ENCODE peak calls at places on chromosomes 11 and 22, in five cellular contexts. N, T, F, E and M are unnamed samples.

GRCh38 chr11:44949160-44950035 is 1.3 kb downstream of the TP53I11 start:
- DNase-seq in N (peak; percentile 68), T (no peak), F (peak; percentile 74), E (peak; percentile 30), M (no peak)

GRCh38 chr11:104124979-104125378 is 39.0 kb downstream of the PDGFD start:
- DNase-seq in N (no peak), T (no peak), F (no peak), E (no peak), M (no peak)

GRCh38 chr22:47411006-47411405 is 648.6 kb downstream of the TBC1D22A start:
- DNase-seq in N (no peak), T (no peak), F (peak; percentile 16), E (no peak), M (no peak)

GRCh38 chr11:43969543-43969942 is 27.1 kb downstream of the C11orf96 start:
- DNase-seq in N (no peak), T (no peak), F (no peak), E (no peak), M (no peak)

GRCh38 chr11:111886032-111886431 is 6.7 kb downstream of the CFAP68 start:
- DNase-seq in N (no peak), T (no peak), F (no peak), E (no peak), M (no peak)

GRCh38 chr11:125933030-125933813 is 12.6 kb upstream of the VSIG10L2 start:
- DNase-seq in N (no peak), T (no peak), F (no peak), E (no peak), M (no peak)

GRCh38 chr22:31829505-31829904 is 75.7 kb downstream of the DEPDC5 start:
- DNase-seq in N (no peak), T (peak; percentile 74), F (no peak), E (peak; percentile 91), M (peak; percentile 16)

GRCh38 chr11:66684635-66685034 is 6.9 kb upstream of the RBM4B start:
- DNase-seq in N (no peak), T (no peak), F (no peak), E (no peak), M (no peak)

GRCh38 chr11:61164610-61165424 is 3.6 kb upstream of the VPS37C start:
- DNase-seq in N (no peak), T (no peak), F (no peak), E (no peak), M (no peak)

GRCh38 chr11:59573216-59573615 is 42.4 kb downstream of the OSBP start:
- DNase-seq in N (no peak), T (peak; percentile 84), F (no peak), E (peak; percentile 90), M (peak; percentile 73)

GRCh38 chr22:31139866-31140716 is at the start of gene PLA2G3:
- DNase-seq in N (no peak), T (peak; percentile 16), F (peak; percentile 68), E (no peak), M (no peak)

GRCh38 chr11:91104237-91104636 is 881.4 kb upstream of the CHORDC1 start:
- DNase-seq in N (no peak), T (peak; percentile 43), F (no peak), E (peak; percentile 11), M (no peak)

GRCh38 chr11:102007567-102008437 is 39.4 kb upstream of the CFAP300 start:
- DNase-seq in N (peak; percentile 60), T (peak; percentile 24), F (no peak), E (peak; percentile 57), M (peak; percentile 40)

GRCh38 chr11:45182902-45183301 is 36.5 kb downstream of the PRDM11 start:
- DNase-seq in N (peak; percentile 51), T (no peak), F (no peak), E (peak; percentile 23), M (no peak)

GRCh38 chr22:18048441-18048898 is 24.1 kb upstream of the MICAL3 start:
- DNase-seq in N (no peak), T (no peak), F (no peak), E (peak; percentile 70), M (no peak)

GRCh38 chr11:61701298-61701993 is 21.3 kb downstream of the DAGLA start:
- DNase-seq in N (peak; percentile 48), T (no peak), F (no peak), E (no peak), M (no peak)

GRCh38 chr22:25510926-25511325 is 53.5 kb upstream of the GRK3 start:
- DNase-seq in N (peak; percentile 28), T (no peak), F (no peak), E (no peak), M (no peak)

GRCh38 chr11:30852091-30852490 is 265.9 kb upstream of the MPPED2 start:
- DNase-seq in N (no peak), T (no peak), F (no peak), E (no peak), M (no peak)

GRCh38 chr22:37195921-37196320 is 7.9 kb upstream of the C1QTNF6 start:
- DNase-seq in N (no peak), T (no peak), F (peak; percentile 40), E (peak; percentile 16), M (no peak)

GRCh38 chr22:32339190-32340012 is 18.3 kb upstream of the RFPL3 start:
- DNase-seq in N (no peak), T (no peak), F (no peak), E (no peak), M (no peak)

GRCh38 chr22:37983860-37984791 is at the start of gene SOX10:
- DNase-seq in N (no peak), T (no peak), F (no peak), E (no peak), M (no peak)

GRCh38 chr11:14232652-14233051 is 126.3 kb downstream of the RRAS2 start:
- DNase-seq in N (no peak), T (no peak), F (no peak), E (no peak), M (no peak)
- TF ChIP-seq CTCF in N (no peak), T (peak; percentile 36), F (no peak), E (peak; percentile 13), M (peak; percentile 49)

GRCh38 chr22:48496226-48496845 is 1331.3 kb downstream of the BRD1 start:
- DNase-seq in N (no peak), T (no peak), F (peak; percentile 19), E (peak; percentile 59), M (no peak)

GRCh38 chr22:48498526-48499331 is 1328.9 kb downstream of the BRD1 start:
- DNase-seq in N (no peak), T (no peak), F (peak; percentile 19), E (no peak), M (no peak)

GRCh38 chr22:48494968-48495750 is 1332.5 kb downstream of the BRD1 start:
- DNase-seq in N (no peak), T (no peak), F (no peak), E (no peak), M (no peak)

GRCh38 chr22:48495751-48496080 is 1332.0 kb downstream of the BRD1 start:
- DNase-seq in N (no peak), T (no peak), F (no peak), E (no peak), M (no peak)

DNA sequence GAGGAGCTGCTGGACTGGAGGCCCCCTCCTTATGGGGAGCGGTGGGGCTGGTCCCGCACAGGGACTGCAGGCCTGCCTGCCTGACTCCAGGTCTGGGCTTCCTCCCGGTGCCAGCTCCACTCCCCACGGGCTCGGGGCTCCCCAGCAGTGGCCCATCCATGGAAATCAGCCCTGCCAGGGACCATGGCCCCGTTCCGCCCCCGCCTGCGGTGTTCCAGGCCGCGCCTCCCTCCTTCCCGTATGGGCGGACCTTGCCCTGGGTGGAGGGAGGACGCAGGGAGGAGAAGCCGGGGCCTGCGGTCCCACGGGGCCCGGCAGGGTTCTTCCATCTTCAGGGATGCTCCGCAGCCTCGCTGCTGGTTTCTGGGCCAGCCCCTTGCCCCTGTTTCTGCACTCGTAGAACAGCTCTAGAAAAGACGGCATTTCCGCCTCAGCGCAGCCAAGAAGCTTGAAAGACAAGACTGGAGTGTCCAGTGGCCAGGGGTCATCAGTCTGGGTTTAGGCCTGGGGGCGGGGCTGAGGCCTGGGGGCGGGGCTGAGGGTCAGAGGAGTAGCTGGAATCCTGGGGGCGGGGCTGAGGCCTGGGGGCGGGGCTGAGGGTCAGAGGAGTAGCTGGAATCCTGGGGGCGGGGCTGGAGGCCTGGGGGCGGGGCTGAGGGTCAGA is 1330.6 kb downstream of the BRD1 start:
- DNase-seq in N (no peak), T (no peak), F (peak; percentile 40), E (no peak), M (no peak)
- H3K4me3 ChIP-seq in N (no peak overlapping the region), T (no peak overlapping the region), F (no peak overlapping the region), E (no peak overlapping the region), M (no peak overlapping the region)

GRCh38 chr22:44328326-44328725 is 15.6 kb upstream of the SHISAL1 start:
- DNase-seq in N (no peak), T (no peak), F (no peak), E (no peak), M (no peak)

GRCh38 chr22:44329179-44329796 is 16.5 kb upstream of the SHISAL1 start:
- DNase-seq in N (peak; percentile 44), T (no peak), F (no peak), E (no peak), M (no peak)

GRCh38 chr22:44326549-44326881 is 13.8 kb upstream of the SHISAL1 start:
- DNase-seq in N (no peak), T (no peak), F (no peak), E (peak; percentile 42), M (no peak)

GRCh38 chr22:44328762-44329161 is 16.0 kb upstream of the SHISAL1 start:
- DNase-seq in N (no peak), T (no peak), F (no peak), E (no peak), M (no peak)

GRCh38 chr22:44325718-44326548 is 13.2 kb upstream of the SHISAL1 start:
- DNase-seq in N (no peak), T (no peak), F (no peak), E (peak; percentile 54), M (no peak)
- TF ChIP-seq CTCF in N (no peak), T (peak; percentile 52), F (no peak), E (peak; percentile 56), M (peak; percentile 31)

GRCh38 chr11:110711448-110711775 is 825 bp downstream of the ARHGAP20 start:
- DNase-seq in N (no peak), T (no peak), F (no peak), E (no peak), M (no peak)

GRCh38 chr11:110710520-110711381 is 1.5 kb downstream of the ARHGAP20 start:
- DNase-seq in N (peak; percentile 40), T (no peak), F (peak; percentile 49), E (no peak), M (no peak)

GRCh38 chr11:110713469-110713776 is 1.2 kb upstream of the ARHGAP20 start:
- DNase-seq in N (no peak), T (no peak), F (no peak), E (no peak), M (no peak)

GRCh38 chr11:110711776-110712642 is at the start of gene ARHGAP20:
- DNase-seq in N (peak; percentile 77), T (no peak), F (peak; percentile 73), E (peak; percentile 33), M (no peak)

DNA sequence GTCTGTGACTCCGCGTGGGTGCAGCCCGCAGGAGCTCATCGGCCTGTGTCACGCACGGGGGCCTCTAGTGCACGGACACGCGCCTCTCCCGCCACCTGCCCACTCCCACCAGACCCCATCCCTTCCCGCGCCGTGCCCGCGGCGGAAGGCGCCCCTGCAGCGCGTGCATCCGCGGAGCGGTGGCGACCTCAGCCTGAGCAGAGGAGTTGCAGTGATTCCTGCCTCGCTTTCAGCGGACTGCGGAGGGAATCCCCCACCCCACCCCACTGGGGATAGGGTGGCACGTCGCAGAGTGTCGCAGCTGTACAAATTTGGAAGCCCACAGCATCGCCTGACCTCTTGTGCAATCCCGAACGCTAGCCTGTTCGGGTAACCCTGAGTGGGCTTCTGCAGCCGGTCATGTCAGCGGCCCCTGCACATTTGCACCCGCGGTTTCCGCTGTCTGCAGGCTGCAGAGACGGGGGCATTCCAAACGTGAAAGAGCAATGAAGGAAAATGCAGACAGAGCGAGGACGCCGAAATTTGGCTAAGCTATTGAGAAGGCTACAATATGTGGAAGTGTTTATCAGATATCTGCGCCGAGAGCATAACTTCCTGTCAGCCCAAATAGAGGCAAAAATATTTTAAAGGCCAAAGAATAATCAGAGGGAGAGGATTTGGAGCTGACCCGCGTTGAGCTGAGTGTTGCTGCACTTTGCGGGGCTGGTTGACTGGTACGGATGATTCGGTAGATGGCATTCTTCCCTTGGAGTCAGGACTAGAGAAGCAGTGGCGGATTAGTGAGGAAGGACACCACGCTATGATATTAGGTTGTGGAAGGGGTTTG is 619 bp upstream of the ARHGAP20 start:
- DNase-seq in N (peak; percentile 10), T (peak; percentile 34), F (peak; percentile 31), E (peak; percentile 1), M (no peak)
- H3K4me3 ChIP-seq in N (peak overlapping the region; percentile 69), T (peak overlapping the region; percentile 68), F (peak overlapping the region; percentile 27), E (peak overlapping the region; percentile 52), M (peak overlapping the region; percentile 43)